ENCODE peak calls at places on chromosomes 1 and 21, in four cellular contexts. One of them, this sample, is unnamed.

GRCh38 chr1:56359036-56359435 is 220.3 kb downstream of the PLPP3 start:
- DNase-seq in SK-N-SH: no peak
- DNase-seq in GM12878: no peak
- DNase-seq in HepG2: no peak
- DNase-seq in this sample: no peak

GRCh38 chr21:45255381-45256020 is 32.2 kb downstream of the POFUT2 start:
- DNase-seq in SK-N-SH: peak; percentile 25
- DNase-seq in GM12878: no peak
- DNase-seq in HepG2: peak; percentile 20
- DNase-seq in this sample: no peak

GRCh38 chr1:25616932-25617625 is 488 bp downstream of the MAN1C1 start:
- DNase-seq in SK-N-SH: peak; percentile 70
- DNase-seq in GM12878: no peak
- DNase-seq in HepG2: no peak
- DNase-seq in this sample: no peak

GRCh38 chr1:237756304-237756967 is 134.3 kb downstream of the ZP4 start:
- DNase-seq in SK-N-SH: no peak
- DNase-seq in GM12878: no peak
- DNase-seq in HepG2: no peak
- DNase-seq in this sample: no peak

GRCh38 chr1:20652300-20652699 is 8.9 kb downstream of the DDOST start:
- DNase-seq in SK-N-SH: no peak
- DNase-seq in GM12878: no peak
- DNase-seq in HepG2: no peak
- DNase-seq in this sample: no peak

GRCh38 chr1:75922698-75923097 is 9.5 kb downstream of the ASB17 start:
- DNase-seq in SK-N-SH: no peak
- DNase-seq in GM12878: no peak
- DNase-seq in HepG2: no peak
- DNase-seq in this sample: no peak

GRCh38 chr1:51336711-51337110 is 6.3 kb upstream of the TTC39A start:
- DNase-seq in SK-N-SH: no peak
- DNase-seq in GM12878: no peak
- DNase-seq in HepG2: no peak
- DNase-seq in this sample: no peak

GRCh38 chr1:220325306-220325995 is 53.2 kb upstream of the RAB3GAP2 start:
- DNase-seq in SK-N-SH: no peak
- DNase-seq in GM12878: no peak
- DNase-seq in HepG2: no peak
- DNase-seq in this sample: no peak

GRCh38 chr1:223189903-223190724 is 47.1 kb upstream of the TLR5 start:
- DNase-seq in SK-N-SH: no peak
- DNase-seq in GM12878: peak; percentile 30
- DNase-seq in HepG2: no peak
- DNase-seq in this sample: peak; percentile 13

GRCh38 chr1:18633428-18634155 is 2.9 kb downstream of the PAX7 start:
- DNase-seq in SK-N-SH: no peak
- DNase-seq in GM12878: no peak
- DNase-seq in HepG2: no peak
- DNase-seq in this sample: no peak

GRCh38 chr1:150365945-150366344 is 2.0 kb downstream of the RPRD2 start:
- DNase-seq in SK-N-SH: peak; percentile 38
- DNase-seq in GM12878: no peak
- DNase-seq in HepG2: no peak
- DNase-seq in this sample: no peak

GRCh38 chr1:112866151-112866550 is 89.8 kb downstream of the SLC16A1 start:
- DNase-seq in SK-N-SH: no peak
- DNase-seq in GM12878: no peak
- DNase-seq in HepG2: no peak
- DNase-seq in this sample: peak; percentile 52

GRCh38 chr1:111598534-111598933 is 21.1 kb upstream of the RAP1A start:
- DNase-seq in SK-N-SH: no peak
- DNase-seq in GM12878: no peak
- DNase-seq in HepG2: no peak
- DNase-seq in this sample: no peak

GRCh38 chr1:174999926-175000696 is at the start of gene CACYBP:
- DNase-seq in SK-N-SH: peak; percentile 95
- DNase-seq in GM12878: no peak
- DNase-seq in HepG2: peak; percentile 29
- DNase-seq in this sample: peak; percentile 21
- TF ChIP-seq PBX3 in SK-N-SH: no peak
- TF ChIP-seq PBX3 in GM12878: no peak
- TF ChIP-seq PBX3 in HepG2: no peak
- TF ChIP-seq PBX3 in this sample: no peak

DNA sequence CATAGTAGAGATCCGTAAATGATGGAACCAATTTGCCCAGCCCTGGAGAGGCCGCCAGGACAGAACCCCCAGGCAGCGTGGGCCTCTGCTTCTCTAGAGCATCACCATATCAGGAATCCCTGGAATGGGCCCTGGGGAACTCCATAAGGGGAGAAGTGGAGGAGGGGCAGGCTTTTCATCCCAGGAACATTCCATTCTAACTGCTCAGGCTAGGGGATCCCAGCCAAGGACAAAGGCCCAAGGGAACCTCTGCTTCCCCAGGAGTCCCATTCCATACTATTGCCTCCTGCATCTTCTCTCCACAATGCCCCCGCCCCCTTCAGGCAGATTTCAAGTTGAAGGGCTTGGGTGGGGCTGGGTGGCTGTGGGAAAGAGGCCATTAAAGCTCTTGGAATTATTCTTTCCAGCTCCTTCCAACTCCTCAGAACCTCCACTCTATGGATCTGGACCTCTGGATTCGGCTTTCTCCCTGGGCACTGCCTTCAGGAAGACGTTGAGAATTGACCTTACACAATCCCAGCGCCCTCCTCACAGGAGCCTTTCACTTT is 6.0 kb downstream of the TRNP1 start:
- DNase-seq in SK-N-SH: no peak
- DNase-seq in GM12878: no peak
- DNase-seq in HepG2: peak; percentile 77
- DNase-seq in this sample: peak; percentile 80
- TF ChIP-seq PBX3 in SK-N-SH: peak; percentile 9
- TF ChIP-seq PBX3 in GM12878: no peak
- TF ChIP-seq PBX3 in HepG2: no peak
- TF ChIP-seq PBX3 in this sample: peak; percentile 70

GRCh38 chr1:89632213-89633102 is 462 bp upstream of the LRRC8C start:
- DNase-seq in SK-N-SH: peak; percentile 95
- DNase-seq in GM12878: no peak
- DNase-seq in HepG2: peak; percentile 8
- DNase-seq in this sample: peak; percentile 47
- TF ChIP-seq PBX3 in SK-N-SH: no peak
- TF ChIP-seq PBX3 in GM12878: no peak
- TF ChIP-seq PBX3 in HepG2: no peak
- TF ChIP-seq PBX3 in this sample: no peak

GRCh38 chr1:6723621-6724428 is 22.2 kb upstream of the DNAJC11 start:
- DNase-seq in SK-N-SH: no peak
- DNase-seq in GM12878: no peak
- DNase-seq in HepG2: peak; percentile 30
- DNase-seq in this sample: no peak
- TF ChIP-seq PBX3 in SK-N-SH: no peak
- TF ChIP-seq PBX3 in GM12878: no peak
- TF ChIP-seq PBX3 in HepG2: no peak
- TF ChIP-seq PBX3 in this sample: no peak

GRCh38 chr1:193281894-193282293 is 95.5 kb upstream of the B3GALT2 start:
- DNase-seq in SK-N-SH: no peak
- DNase-seq in GM12878: no peak
- DNase-seq in HepG2: no peak
- DNase-seq in this sample: no peak
- TF ChIP-seq PBX3 in SK-N-SH: no peak
- TF ChIP-seq PBX3 in GM12878: no peak
- TF ChIP-seq PBX3 in HepG2: no peak
- TF ChIP-seq PBX3 in this sample: no peak

DNA sequence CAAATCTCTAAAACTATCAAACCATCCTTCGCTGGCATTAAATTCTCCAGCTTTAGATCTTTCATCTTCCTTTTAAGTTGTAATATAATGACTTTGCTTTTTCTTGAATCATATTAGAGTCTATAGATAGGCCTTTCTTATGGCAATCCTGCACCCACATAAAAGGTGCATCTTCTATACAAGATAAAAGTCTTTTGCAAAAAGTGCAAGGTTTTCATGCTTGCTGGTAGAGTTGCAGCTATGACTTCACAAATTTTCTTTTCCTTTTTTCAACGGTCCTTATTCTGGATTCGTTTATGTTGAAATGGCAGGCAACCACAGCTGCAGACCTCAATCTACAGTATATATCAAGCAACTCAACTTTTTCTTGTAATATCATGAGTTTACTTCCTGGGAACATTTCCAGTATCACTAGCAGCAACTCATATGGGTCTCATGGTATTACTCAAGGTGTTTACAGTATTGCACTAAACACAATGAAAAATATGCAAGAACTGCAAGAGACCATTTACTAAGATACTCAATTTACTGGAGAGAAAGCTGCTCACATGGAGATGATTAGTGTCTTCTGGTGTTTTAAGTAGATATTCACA is 22.1 kb downstream of the OMA1 start:
- DNase-seq in SK-N-SH: no peak
- DNase-seq in GM12878: no peak
- DNase-seq in HepG2: no peak
- DNase-seq in this sample: no peak
- TF ChIP-seq PBX3 in SK-N-SH: no peak
- TF ChIP-seq PBX3 in GM12878: no peak
- TF ChIP-seq PBX3 in HepG2: no peak
- TF ChIP-seq PBX3 in this sample: no peak

DNA sequence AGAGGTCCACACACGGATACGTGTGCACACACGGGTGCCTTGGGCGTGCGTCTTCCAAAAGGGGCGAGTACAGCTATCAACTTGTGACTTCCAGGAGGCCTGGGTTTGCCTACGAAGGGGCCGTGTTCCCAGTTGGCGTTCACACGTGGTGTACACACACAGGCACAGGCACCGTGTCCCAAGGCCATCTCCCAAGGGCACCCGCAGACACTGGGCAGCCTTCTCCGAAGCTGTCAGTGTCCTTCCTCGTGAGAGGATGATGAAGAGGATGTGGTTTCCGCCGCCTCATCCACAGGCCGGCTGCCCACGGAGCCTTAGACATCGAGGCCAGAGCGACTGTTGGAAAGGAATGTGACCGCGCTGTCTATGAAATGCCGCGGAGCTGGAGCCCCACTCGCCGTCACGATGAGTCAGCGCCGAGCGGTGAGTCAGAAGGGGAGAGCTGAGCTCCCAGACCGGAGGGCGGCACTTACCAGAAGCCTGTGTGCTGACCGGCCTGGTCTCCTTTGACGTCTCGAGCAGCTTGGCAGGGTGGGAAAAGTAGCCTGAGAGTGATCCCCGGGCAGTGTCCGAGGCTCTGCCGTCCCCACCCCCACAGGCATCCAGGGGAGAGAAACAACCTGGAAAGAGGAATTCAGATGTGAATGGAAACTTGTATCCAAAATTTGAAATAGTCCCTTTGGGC is 141.4 kb upstream of the ARHGEF16 start:
- DNase-seq in SK-N-SH: no peak
- DNase-seq in GM12878: no peak
- DNase-seq in HepG2: peak; percentile 65
- DNase-seq in this sample: peak; percentile 91
- TF ChIP-seq PBX3 in SK-N-SH: peak; percentile 57
- TF ChIP-seq PBX3 in GM12878: no peak
- TF ChIP-seq PBX3 in HepG2: no peak
- TF ChIP-seq PBX3 in this sample: no peak

DNA sequence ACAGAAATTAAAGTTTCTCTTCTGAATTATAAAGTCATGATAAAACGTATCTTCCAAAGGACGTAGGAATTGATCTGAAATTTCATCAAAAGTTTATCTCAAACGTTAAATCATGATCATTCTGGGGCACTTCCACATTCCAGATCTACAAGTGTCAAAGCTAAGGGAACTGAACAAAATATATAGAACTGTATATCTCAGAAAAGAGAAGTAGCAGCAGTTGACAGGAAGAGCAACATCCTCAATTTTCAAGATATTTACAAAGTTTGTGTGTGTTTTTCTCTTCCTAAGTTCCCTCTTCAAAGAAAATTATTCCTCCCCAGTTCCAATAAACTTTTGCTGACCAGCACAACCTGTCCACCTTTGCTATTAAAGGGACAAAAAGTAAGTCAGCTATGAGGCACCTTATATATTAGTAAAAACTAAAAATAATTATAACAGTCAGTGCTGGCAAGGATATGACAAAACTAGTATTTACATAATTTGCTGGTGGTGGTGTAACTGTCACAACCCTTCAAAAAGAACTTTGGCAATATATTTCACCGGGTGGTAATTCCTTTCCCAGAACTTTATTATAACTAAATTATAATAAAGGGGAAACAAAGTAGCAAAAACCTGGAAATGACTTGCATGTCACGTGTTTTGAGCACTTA is 38.5 kb upstream of the EYA3 start:
- DNase-seq in SK-N-SH: no peak
- DNase-seq in GM12878: no peak
- DNase-seq in HepG2: no peak
- DNase-seq in this sample: no peak
- TF ChIP-seq PBX3 in SK-N-SH: no peak
- TF ChIP-seq PBX3 in GM12878: no peak
- TF ChIP-seq PBX3 in HepG2: no peak
- TF ChIP-seq PBX3 in this sample: no peak

This sample was measured in A549.